ENCODE peak calls at places on chromosomes 13 and 19, in eight cellular contexts. Y, M, S, P, B, E, G and R are unnamed samples.

GRCh38 chr19:39435499-39436349 is at the start of gene RPS16:
- DNase-seq in Y (peak), B (peak), S (peak), E (peak), P (peak), G (peak), M (peak), R (peak)

GRCh38 chr13:19862511-19863313 is 737 bp downstream of the ZMYM5 start:
- DNase-seq in E (peak), B (no peak), Y (peak), M (no peak), S (peak), P (no peak), G (peak), R (peak)

GRCh38 chr13:106609116-106609515 is 41.2 kb upstream of the ARGLU1 start:
- DNase-seq in Y (no peak), G (no peak), M (no peak), S (no peak), P (no peak), B (peak), E (no peak), R (no peak)

GRCh38 chr19:54190942-54191670 is at the start of gene TSEN34:
- DNase-seq in E (peak), Y (peak), G (peak), M (peak), B (peak), S (peak), P (peak), R (peak)

GRCh38 chr13:70541451-70541850 is 433.2 kb upstream of the KLHL1 start:
- DNase-seq in M (no peak), S (no peak), E (no peak), B (no peak), G (no peak), Y (no peak), P (no peak), R (no peak)

GRCh38 chr13:111049791-111050538 is 65.1 kb upstream of the ARHGEF7 start:
- DNase-seq in B (no peak), M (no peak), E (peak), Y (no peak), P (no peak), S (peak), G (no peak), R (no peak)

GRCh38 chr13:99596180-99596579 is 94.9 kb downstream of the TM9SF2 start:
- DNase-seq in P (no peak), S (no peak), M (no peak), E (no peak), B (no peak), G (no peak), Y (no peak), R (no peak)

GRCh38 chr13:109789262-109789661 is 2.9 kb upstream of the IRS2 start:
- DNase-seq in Y (no peak), P (no peak), G (no peak), M (no peak), B (peak), E (no peak), S (no peak), R (no peak)

GRCh38 chr13:87331178-87331577 is 340.0 kb upstream of the SLITRK5 start:
- DNase-seq in S (no peak), Y (no peak), P (no peak), M (no peak), B (no peak), E (no peak), G (peak), R (no peak)

GRCh38 chr13:59119475-59119874 is 1044.3 kb downstream of the DIAPH3 start:
- DNase-seq in B (no peak), S (no peak), E (no peak), P (no peak), M (no peak), G (no peak), Y (no peak), R (no peak)

GRCh38 chr13:63497601-63498000 is 2082.0 kb upstream of the PCDH20 start:
- DNase-seq in Y (no peak), B (no peak), G (no peak), E (no peak), S (no peak), M (no peak), P (no peak), R (no peak)

GRCh38 chr19:53824134-53824611 is at the start of gene NLRP12:
- DNase-seq in E (no peak), M (no peak), S (no peak), G (peak), B (no peak), P (no peak), Y (peak), R (no peak)

GRCh38 chr19:1883784-1884183 is 1.5 kb downstream of the ABHD17A start:
- DNase-seq in B (no peak), Y (no peak), E (no peak), G (no peak), S (no peak), M (no peak), P (no peak), R (no peak)

GRCh38 chr13:49733181-49733951 is 42.1 kb upstream of the EBPL start:
- DNase-seq in P (no peak), M (no peak), B (no peak), E (no peak), S (no peak), Y (no peak), G (no peak), R (no peak)

GRCh38 chr13:76879211-76879875 is 6.9 kb downstream of the KCTD12 start:
- DNase-seq in E (peak), Y (peak), M (no peak), B (no peak), S (peak), G (peak), P (peak), R (peak)

GRCh38 chr19:1243768-1244692 is 2.5 kb downstream of the ATP5F1D start:
- DNase-seq in G (peak), B (peak), M (peak), E (peak), S (peak), Y (peak), P (peak), R (peak)

GRCh38 chr19:51179297-51179696 is 37.2 kb downstream of the SIGLEC7 start:
- DNase-seq in Y (no peak), M (no peak), P (no peak), G (no peak), B (no peak), S (no peak), E (no peak), R (no peak)

GRCh38 chr19:22422220-22422619 is at the start of gene ZNF98:
- DNase-seq in P (no peak), B (no peak), E (no peak), Y (peak), M (no peak), S (no peak), G (no peak), R (no peak)

GRCh38 chr13:92967923-92968322 is 258.7 kb upstream of the GPC6 start:
- DNase-seq in G (no peak), S (no peak), B (peak), E (no peak), P (no peak), M (peak), Y (no peak), R (no peak)

GRCh38 chr19:28876604-28877123 is 336.3 kb downstream of the UQCRFS1 start:
- DNase-seq in P (no peak), S (no peak), Y (no peak), E (no peak), M (no peak), G (no peak), B (no peak), R (no peak)

GRCh38 chr19:29858000-29858596 is 46.3 kb downstream of the CCNE1 start:
- DNase-seq in Y (no peak), S (peak), B (peak), G (no peak), E (peak), P (peak), M (peak), R (no peak)

GRCh38 chr13:31890946-31891345 is 140.6 kb upstream of the FRY start:
- DNase-seq in S (no peak), P (no peak), E (no peak), G (no peak), Y (no peak), B (no peak), M (no peak), R (no peak)

GRCh38 chr13:75255653-75256052 is 226.3 kb downstream of the TBC1D4 start:
- DNase-seq in Y (no peak), S (no peak), B (no peak), G (no peak), M (no peak), E (no peak), P (no peak), R (no peak)

GRCh38 chr19:15265849-15266248 is 33.6 kb upstream of the EPHX3 start:
- DNase-seq in P (no peak), E (no peak), M (no peak), G (peak), Y (no peak), B (peak), S (no peak), R (no peak)

GRCh38 chr13:109058071-109058470 is 428.7 kb downstream of the MYO16 start:
- DNase-seq in E (no peak), G (no peak), P (no peak), S (no peak), M (no peak), Y (no peak), B (no peak), R (no peak)

GRCh38 chr19:55259540-55260210 is 858 bp upstream of the PPP6R1 start:
- DNase-seq in E (no peak), Y (no peak), M (peak), S (no peak), B (no peak), G (no peak), P (no peak), R (no peak)

GRCh38 chr19:22620912-22621311 is 13.2 kb upstream of the ZNF492 start:
- DNase-seq in G (no peak), Y (no peak), M (no peak), S (no peak), P (no peak), E (no peak), B (no peak), R (no peak)

GRCh38 chr19:44643605-44644390 is at the start of gene PVR:
- DNase-seq in P (peak), Y (peak), S (peak), B (peak), E (peak), G (no peak), M (peak), R (no peak)

GRCh38 chr13:29958476-29958875 is 108.1 kb upstream of the UBL3 start:
- DNase-seq in M (no peak), E (no peak), Y (no peak), P (no peak), S (no peak), B (no peak), G (peak), R (no peak)

GRCh38 chr19:23776507-23777205 is 18.0 kb upstream of the ZNF681 start:
- DNase-seq in E (no peak), B (no peak), Y (no peak), P (no peak), M (no peak), G (no peak), S (no peak), R (no peak)

GRCh38 chr19:32624410-32624809 is 43.4 kb downstream of the PDCD5 start:
- DNase-seq in G (no peak), M (no peak), P (no peak), S (no peak), E (no peak), B (no peak), Y (no peak), R (no peak)

GRCh38 chr13:59476376-59476775 is 687.4 kb downstream of the DIAPH3 start:
- DNase-seq in P (no peak), S (no peak), E (no peak), M (no peak), G (no peak), Y (no peak), B (no peak), R (no peak)

GRCh38 chr19:36136975-36137686 is 2.7 kb upstream of the CAPNS1 start:
- DNase-seq in Y (no peak), M (no peak), G (peak), P (no peak), S (no peak), E (no peak), B (peak), R (no peak)

GRCh38 chr13:51729853-51730553 is 74.0 kb downstream of the DHRS12 start:
- DNase-seq in G (peak), M (no peak), P (peak), E (peak), S (peak), B (no peak), Y (no peak), R (no peak)

GRCh38 chr19:56086671-56087430 is 34.2 kb downstream of the ZNF787 start:
- DNase-seq in E (no peak), B (no peak), M (no peak), Y (no peak), P (no peak), G (no peak), S (no peak), R (no peak)